ENCODE peak calls at places on chromosomes 16 and 17, in nine cellular contexts. E is fibroblast of pulmonary artery, M is cardiac fibroblast, F is esophagus squamous epithelium, L is body of pancreas, J is foreskin fibroblast, V is lower lobe of right lung, K is fibroblast of lung, R is GM13976. C is an unnamed sample.
A peak's percentile ranks its signal among the peaks of the same experiment; 100 is the strongest.

GRCh38 chr17:5011928-5012327 is 14.2 kb downstream of the KIF1C start:
- DNase-seq in E (peak; percentile 59), M (peak; percentile 87), F (no peak), L (no peak), J (peak; percentile 65), V (no peak), K (peak; percentile 17), R (peak; percentile 79), C (no peak)

GRCh38 chr16:75535211-75535843 is 581 bp downstream of the CHST5 start:
- DNase-seq in E (no peak), M (no peak), F (no peak), L (no peak), J (no peak), V (no peak), K (no peak), R (no peak), C (no peak)

GRCh38 chr17:1509255-1509943 is 7.0 kb downstream of the INPP5K start:
- DNase-seq in E (no peak), M (no peak), F (no peak), L (no peak), J (peak; percentile 54), V (no peak), K (no peak), R (no peak), C (no peak)

GRCh38 chr16:23573822-23574221 is 16.3 kb downstream of the UBFD1 start:
- DNase-seq in E (no peak), M (no peak), F (no peak), L (no peak), J (no peak), V (no peak), K (no peak), R (no peak), C (no peak)

GRCh38 chr17:848402-848801 is 66.2 kb downstream of the MRM3 start:
- DNase-seq in E (no peak), M (no peak), F (no peak), L (no peak), J (no peak), V (no peak), K (no peak), R (no peak), C (no peak)

GRCh38 chr16:56815721-56816120 is 49.3 kb upstream of the SLC12A3 start:
- DNase-seq in E (no peak), M (no peak), F (no peak), L (no peak), J (no peak), V (no peak), K (no peak), R (no peak), C (no peak)

GRCh38 chr16:1488054-1488601 is 616 bp downstream of the PTX4 start:
- DNase-seq in E (no peak), M (no peak), F (no peak), L (no peak), J (no peak), V (no peak), K (no peak), R (no peak), C (no peak)

GRCh38 chr16:1707193-1707790 is 1.3 kb downstream of the MAPK8IP3 start:
- DNase-seq in E (peak; percentile 37), M (peak; percentile 53), F (no peak), L (peak; percentile 31), J (peak; percentile 62), V (no peak), K (peak; percentile 41), R (peak; percentile 48), C (no peak)

GRCh38 chr17:69870751-69871199 is 204.2 kb upstream of the KCNJ16 start:
- DNase-seq in E (no peak), M (peak; percentile 50), F (no peak), L (no peak), J (peak; percentile 92), V (no peak), K (peak; percentile 76), R (no peak), C (no peak)

GRCh38 chr17:8173056-8173870 is 2.9 kb downstream of the TMEM107 start:
- DNase-seq in E (peak; percentile 98), M (peak; percentile 99), F (no peak), L (peak; percentile 94), J (peak; percentile 95), V (peak; percentile 82), K (peak; percentile 99), R (peak; percentile 84), C (no peak)

GRCh38 chr16:85777583-85778310 is 21.6 kb downstream of the EMC8 start:
- DNase-seq in E (no peak), M (peak; percentile 52), F (no peak), L (no peak), J (peak; percentile 31), V (no peak), K (no peak), R (no peak), C (no peak)

GRCh38 chr16:85461814-85462404 is 151.2 kb upstream of the GSE1 start:
- DNase-seq in E (peak; percentile 44), M (peak; percentile 27), F (no peak), L (no peak), J (peak; percentile 61), V (peak; percentile 75), K (peak; percentile 45), R (no peak), C (no peak)

DNA sequence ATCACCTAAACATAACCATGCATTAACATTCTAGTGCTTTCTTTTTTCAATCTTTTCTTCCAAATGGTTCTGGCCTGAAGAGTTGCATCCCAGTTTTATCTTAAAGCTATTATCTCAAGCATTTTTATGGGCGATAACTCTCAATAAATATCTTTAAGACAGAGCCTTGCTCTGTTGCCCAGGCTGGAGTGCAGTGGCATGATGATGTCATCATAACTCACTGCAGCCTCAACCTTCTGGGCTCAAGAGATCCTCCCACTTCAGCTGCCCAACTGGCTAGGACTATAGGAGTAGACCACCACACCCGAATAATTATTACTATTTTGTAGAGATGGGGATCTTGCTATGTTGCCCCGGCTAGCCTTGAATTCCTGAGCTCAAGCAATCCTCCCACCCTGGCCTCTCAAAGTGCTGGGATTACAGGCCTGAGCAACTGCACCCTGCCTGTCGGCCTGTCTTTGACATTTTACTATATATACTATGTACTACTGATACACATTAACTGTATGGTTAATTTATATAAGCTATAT is 26.1 kb upstream of the CYTH1 start:
- DNase-seq in E (no peak), M (peak; percentile 33), F (no peak), L (no peak), J (peak; percentile 54), V (no peak), K (no peak), R (no peak), C (no peak)
- TF ChIP-seq CTCF in E (no peak), M (no peak), F (no peak), L (no peak), J (no peak), V (no peak), K (no peak), R (no peak), C (no peak)

DNA sequence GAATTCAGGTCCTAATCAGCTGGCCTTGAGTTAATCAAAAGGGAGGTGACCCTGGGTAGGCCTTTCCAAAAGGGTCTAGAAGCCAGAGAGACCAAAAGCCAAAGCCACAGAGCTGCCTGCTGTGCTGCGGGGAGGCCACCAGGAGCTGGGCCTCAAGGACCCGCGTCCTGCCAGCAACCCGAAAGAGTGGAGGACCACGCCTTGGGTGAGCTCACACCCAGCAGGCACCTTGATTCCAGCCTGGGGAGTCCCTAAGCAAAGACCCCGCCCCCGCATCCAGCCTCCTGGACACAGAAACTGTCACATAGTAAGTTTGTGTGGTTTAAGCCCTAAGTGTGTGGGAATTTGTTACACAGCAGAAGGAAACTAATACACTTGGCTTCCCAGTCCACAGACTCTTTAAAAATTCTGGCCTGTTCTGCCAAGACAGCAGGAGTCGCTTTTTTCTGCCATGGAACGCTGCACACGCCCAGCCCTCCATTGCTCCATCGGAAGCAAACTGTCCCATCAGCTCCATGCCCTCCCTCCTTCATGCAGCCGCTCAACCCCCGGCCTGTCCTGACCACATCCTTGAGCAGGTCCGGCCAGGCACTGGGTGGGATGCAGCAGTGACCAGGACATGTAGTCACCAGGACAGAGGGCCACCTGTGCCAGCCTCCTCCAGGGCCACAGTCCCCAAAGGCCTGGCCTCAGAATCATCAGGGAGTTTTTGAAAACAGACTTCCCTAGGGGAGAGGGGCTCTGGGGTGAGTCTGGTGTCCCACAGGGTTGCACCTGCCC is 20.9 kb upstream of the RASD1 start:
- DNase-seq in E (no peak), M (no peak), F (no peak), L (no peak), J (no peak), V (no peak), K (no peak), R (no peak), C (no peak)
- TF ChIP-seq CTCF in E (no peak), M (no peak), F (no peak), L (no peak), J (no peak), V (no peak), K (no peak), R (no peak), C (no peak)

GRCh38 chr17:30296499-30297038 is 4.8 kb upstream of the BLMH start:
- DNase-seq in E (no peak), M (peak; percentile 10), F (no peak), L (no peak), J (no peak), V (no peak), K (no peak), R (no peak), C (no peak)

GRCh38 chr17:30300803-30301202 is 9.1 kb upstream of the BLMH start:
- DNase-seq in E (no peak), M (no peak), F (no peak), L (no peak), J (no peak), V (no peak), K (no peak), R (no peak), C (no peak)

GRCh38 chr17:30297715-30298114 is 6.0 kb upstream of the BLMH start:
- DNase-seq in E (no peak), M (no peak), F (no peak), L (no peak), J (no peak), V (no peak), K (no peak), R (no peak), C (no peak)

GRCh38 chr17:30302241-30302640 is 10.5 kb upstream of the BLMH start:
- DNase-seq in E (no peak), M (no peak), F (no peak), L (no peak), J (no peak), V (no peak), K (no peak), R (no peak), C (no peak)

GRCh38 chr17:30299000-30299399 is 7.3 kb upstream of the BLMH start:
- DNase-seq in E (peak; percentile 56), M (peak; percentile 47), F (no peak), L (no peak), J (peak; percentile 46), V (no peak), K (peak; percentile 46), R (no peak), C (no peak)
- TF ChIP-seq CTCF in E (peak; percentile 56), M (peak; percentile 39), F (no peak), L (no peak), J (peak; percentile 29), V (no peak), K (peak; percentile 49), R (no peak), C (peak; percentile 29)

DNA sequence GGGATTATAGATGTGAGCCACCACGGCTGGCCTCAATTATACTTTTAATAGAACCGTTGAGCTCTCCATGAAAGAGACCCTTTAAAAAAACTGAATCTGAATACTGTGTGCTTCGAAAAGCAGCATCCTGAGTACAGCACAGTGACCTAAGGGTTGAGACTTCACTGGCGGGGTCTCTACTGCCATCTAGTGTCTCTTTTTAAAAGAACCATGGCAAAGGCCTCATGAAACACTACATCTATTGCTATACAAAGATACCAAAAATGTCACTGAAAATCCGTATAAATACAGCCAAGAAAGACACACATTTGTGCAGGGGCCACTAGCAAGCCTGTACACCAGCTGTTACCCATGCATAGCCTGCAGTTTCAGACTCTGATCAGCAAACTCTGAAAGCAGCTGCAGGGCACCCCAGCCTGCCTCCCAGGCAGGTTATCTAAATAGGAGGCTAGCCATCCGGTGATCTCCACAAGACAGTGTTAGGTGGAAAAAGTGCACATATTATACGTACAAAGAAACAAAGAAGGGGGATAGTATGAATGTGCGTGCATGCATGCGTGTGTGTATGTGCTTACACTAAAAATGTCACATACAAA is 35.3 kb downstream of the NPLOC4 start:
- DNase-seq in E (peak; percentile 86), M (peak; percentile 85), F (no peak), L (peak; percentile 66), J (peak; percentile 90), V (no peak), K (peak; percentile 82), R (peak; percentile 78), C (peak; percentile 50)
- TF ChIP-seq CTCF in E (peak; percentile 83), M (peak; percentile 82), F (peak; percentile 75), L (peak; percentile 67), J (peak; percentile 74), V (peak; percentile 79), K (peak; percentile 81), R (peak; percentile 50), C (peak; percentile 88)